ENCODE peak calls at places on chromosomes 1 and 21, in eight cellular contexts. H is thyroid gland; L is mesenchymal stem cell; D is CD4-positive, CD25-positive, alpha-beta regulatory T cell; T is SK-N-SH; B is fibroblast of lung; V is lung; K is cardiac muscle cell. R is an unnamed sample.

GRCh38 chr1:1264868-1265272 is 8.8 kb downstream of the UBE2J2 start:
- DNase-seq in H (no peak), L (peak; percentile 100), D (no peak), T (peak; percentile 56), B (peak; percentile 98), V (no peak), K (no peak), R (no peak)

GRCh38 chr1:245298781-245299180 is 144.0 kb downstream of the KIF26B start:
- DNase-seq in H (peak; percentile 41), L (no peak), D (no peak), T (peak; percentile 46), B (peak; percentile 82), V (no peak), K (no peak), R (no peak)

GRCh38 chr1:150615346-150616201 is 13.8 kb downstream of the ENSA start:
- DNase-seq in H (no peak), L (peak; percentile 26), D (no peak), T (no peak), B (peak; percentile 19), V (no peak), K (no peak), R (no peak)

GRCh38 chr21:45876381-45877159 is 105.0 kb upstream of the COL6A1 start:
- DNase-seq in H (no peak), L (peak; percentile 82), D (no peak), T (peak; percentile 90), B (no peak), V (no peak), K (peak; percentile 74), R (peak; percentile 74)

GRCh38 chr21:39063517-39063916 is 119.7 kb downstream of the PSMG1 start:
- DNase-seq in H (no peak), L (no peak), D (no peak), T (no peak), B (no peak), V (no peak), K (no peak), R (no peak)

GRCh38 chr1:84969489-84970250 is 27.2 kb downstream of the MCOLN2 start:
- DNase-seq in H (no peak), L (no peak), D (no peak), T (no peak), B (no peak), V (no peak), K (no peak), R (no peak)

GRCh38 chr1:50968884-50969610 is 998 bp upstream of the CDKN2C start:
- DNase-seq in H (peak; percentile 61), L (peak; percentile 60), D (peak; percentile 42), T (peak; percentile 75), B (peak; percentile 45), V (peak; percentile 51), K (peak; percentile 54), R (peak; percentile 83)

GRCh38 chr1:16155537-16156410 is at the start of gene EPHA2:
- DNase-seq in H (peak; percentile 98), L (peak; percentile 95), D (no peak), T (peak; percentile 86), B (peak; percentile 92), V (peak; percentile 94), K (peak; percentile 96), R (peak; percentile 97)

GRCh38 chr21:43775795-43776430 is at the start of gene CSTB:
- DNase-seq in H (peak; percentile 84), L (peak; percentile 71), D (peak; percentile 84), T (peak; percentile 95), B (peak; percentile 50), V (peak; percentile 91), K (peak; percentile 92), R (peak; percentile 96)

GRCh38 chr1:203742446-203742845 is 22.5 kb upstream of the LAX1 start:
- DNase-seq in H (no peak), L (no peak), D (no peak), T (no peak), B (no peak), V (no peak), K (no peak), R (no peak)

GRCh38 chr1:18608534-18608933 is 22.1 kb upstream of the PAX7 start:
- DNase-seq in H (no peak), L (no peak), D (no peak), T (no peak), B (no peak), V (no peak), K (no peak), R (no peak)

GRCh38 chr1:207335695-207336363 is 14.4 kb downstream of the CD55 start:
- DNase-seq in H (no peak), L (peak; percentile 51), D (no peak), T (no peak), B (no peak), V (no peak), K (no peak), R (no peak)

GRCh38 chr1:204652556-204652955 is 33.0 kb downstream of the LRRN2 start:
- DNase-seq in H (no peak), L (no peak), D (no peak), T (no peak), B (no peak), V (no peak), K (no peak), R (no peak)

GRCh38 chr1:110214454-110215404 is 4.6 kb downstream of the KCNC4 start:
- DNase-seq in H (peak; percentile 23), L (no peak), D (no peak), T (peak; percentile 57), B (no peak), V (no peak), K (no peak), R (no peak)

GRCh38 chr1:48675251-48675650 is 101.4 kb downstream of the BEND5 start:
- DNase-seq in H (no peak), L (no peak), D (no peak), T (no peak), B (peak; percentile 54), V (no peak), K (no peak), R (no peak)

GRCh38 chr1:53499257-53500183 is 40.3 kb downstream of the DMRTB1 start:
- DNase-seq in H (no peak), L (no peak), D (no peak), T (no peak), B (no peak), V (no peak), K (no peak), R (no peak)

GRCh38 chr21:25457411-25457810 is 149.9 kb downstream of the MRPL39 start:
- DNase-seq in H (no peak), L (peak; percentile 39), D (no peak), T (no peak), B (peak; percentile 81), V (no peak), K (no peak), R (no peak)

GRCh38 chr1:227895828-227896685 is 51.7 kb downstream of the WNT9A start:
- DNase-seq in H (peak; percentile 1), L (no peak), D (no peak), T (no peak), B (peak; percentile 31), V (no peak), K (peak; percentile 74), R (peak; percentile 41)

GRCh38 chr1:198220428-198220827 is 63.6 kb downstream of the NEK7 start:
- DNase-seq in H (no peak), L (no peak), D (no peak), T (no peak), B (peak; percentile 95), V (no peak), K (no peak), R (no peak)

DNA sequence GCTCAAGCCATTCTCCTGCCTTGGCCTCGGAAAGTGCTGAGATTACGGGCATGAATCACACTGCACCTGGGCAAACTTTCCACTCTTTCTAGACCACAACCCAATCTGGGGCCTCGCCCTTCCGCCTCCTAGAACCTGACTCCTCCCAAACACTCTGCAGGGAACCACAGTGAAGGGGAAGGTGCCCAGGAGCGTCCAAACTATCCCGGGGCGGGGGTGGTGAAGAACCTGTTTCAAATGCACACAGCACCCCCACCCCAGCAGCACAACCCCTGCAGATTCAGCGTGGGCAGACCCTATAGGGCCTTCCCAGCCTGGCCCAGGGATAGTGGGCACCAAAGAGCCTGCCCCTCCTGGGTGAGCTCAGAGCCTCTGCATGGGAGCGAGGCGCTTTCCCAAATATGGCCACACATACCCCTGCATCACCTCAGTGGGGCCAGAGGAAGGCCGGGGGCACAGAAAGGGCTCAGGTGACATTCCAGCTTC is 86.9 kb downstream of the STUM start:
- DNase-seq in H (no peak), L (no peak), D (no peak), T (no peak), B (no peak), V (no peak), K (no peak), R (peak; percentile 60)
- H3K4me1 ChIP-seq in H (peaks cover 3% of the 10 kb centered on the region), L (peaks cover 9% of the 10 kb centered on the region), D (peaks cover 57% of the 10 kb centered on the region), T (peaks cover 2% of the 10 kb centered on the region), B (peaks cover 2% of the 10 kb centered on the region), V (no peaks in the 10 kb centered on the region), K (no peaks in the 10 kb centered on the region), R (no peaks in the 10 kb centered on the region)

DNA sequence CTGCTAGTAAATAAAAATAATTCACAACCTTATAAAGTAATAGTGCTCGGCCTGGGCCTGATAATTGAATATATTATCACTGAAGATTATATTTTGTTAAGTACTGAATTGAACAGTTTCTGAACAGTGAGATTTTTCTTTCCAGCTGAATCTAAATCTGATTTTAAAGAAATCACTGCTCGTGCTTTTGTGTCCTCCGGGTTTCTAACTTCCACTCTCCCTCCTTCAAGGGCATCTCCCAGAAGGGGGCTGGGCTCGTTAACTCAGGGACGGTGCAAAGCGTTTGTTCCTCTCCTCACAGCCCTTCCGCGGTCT is 823 bp upstream of the KIF1B start:
- DNase-seq in H (no peak), L (no peak), D (no peak), T (no peak), B (no peak), V (no peak), K (no peak), R (no peak)
- H3K27ac ChIP-seq in H (peak overlapping the region; percentile 90), L (peak overlapping the region; percentile 93), D (no peak overlapping the region), T (peak overlapping the region; percentile 97), B (peak overlapping the region; percentile 95), V (peak overlapping the region; percentile 99), K (peak overlapping the region; percentile 93), R (peak overlapping the region; percentile 93)

DNA sequence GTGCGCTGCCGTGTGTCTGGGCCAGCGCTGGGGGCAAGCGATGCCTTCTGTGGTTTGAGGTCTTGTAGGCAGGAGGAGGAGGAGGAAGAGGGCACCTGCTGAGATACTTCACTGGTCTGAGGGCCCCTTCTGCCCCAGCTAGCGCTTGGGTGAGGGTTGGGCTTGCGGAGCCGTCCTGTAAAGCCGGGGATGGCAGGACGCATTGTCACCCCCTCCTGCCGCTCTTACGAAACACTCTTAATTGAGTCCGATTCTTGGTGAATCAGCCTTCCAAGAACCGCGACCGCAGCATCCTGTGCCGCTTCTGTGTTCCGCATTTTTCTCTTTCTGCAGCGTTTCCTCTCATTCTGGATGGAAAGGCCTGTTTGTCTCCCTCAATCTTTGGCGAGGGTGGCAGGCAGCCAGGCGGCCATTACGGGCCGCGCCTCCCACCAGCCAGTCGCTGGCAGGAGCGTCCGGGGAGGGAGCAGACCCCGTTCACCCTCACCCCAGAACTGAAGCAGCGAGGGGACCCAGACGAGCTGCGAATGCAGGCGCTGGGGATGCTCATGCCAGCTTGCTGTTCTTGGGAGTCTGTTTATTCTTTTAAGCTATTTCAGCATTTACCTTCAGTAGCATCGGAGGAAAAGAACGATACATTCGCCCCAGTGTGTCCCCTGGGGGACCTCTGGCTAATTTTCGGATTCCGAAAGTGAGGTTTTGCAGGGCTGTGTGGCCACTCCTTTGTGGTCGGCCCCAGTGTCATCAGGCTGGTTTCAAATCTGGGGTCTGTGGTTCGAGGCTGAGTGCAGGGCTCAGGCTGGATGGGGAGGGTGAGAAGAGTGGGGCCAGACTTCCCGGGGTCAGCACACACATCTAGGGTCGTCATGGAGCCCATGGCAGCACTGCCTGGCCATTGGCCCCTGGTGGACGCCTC is 62.7 kb downstream of the SKI start:
- DNase-seq in H (peak; percentile 57), L (peak; percentile 83), D (peak; percentile 52), T (no peak), B (peak; percentile 99), V (peak; percentile 87), K (no peak), R (peak; percentile 95)
- H3K4me3 ChIP-seq in H (no peak overlapping the region), L (no peak overlapping the region), D (peak overlapping the region; percentile 59), T (no peak overlapping the region), B (peak overlapping the region; percentile 38), V (no peak overlapping the region), K (no peak overlapping the region), R (no peak overlapping the region)

GRCh38 chr21:37383784-37384311 is 17.3 kb downstream of the DYRK1A start:
- DNase-seq in H (no peak), L (no peak), D (no peak), T (no peak), B (no peak), V (no peak), K (no peak), R (no peak)
- H3K4me1 ChIP-seq in H (peaks cover 81% of the 10 kb centered on the region), L (peaks cover 6% of the 10 kb centered on the region), D (peaks cover 73% of the 10 kb centered on the region), T (peaks cover 7% of the 10 kb centered on the region), B (no peaks in the 10 kb centered on the region), V (peaks cover 14% of the 10 kb centered on the region), K (peaks cover 28% of the 10 kb centered on the region), R (peaks cover 10% of the 10 kb centered on the region)

R was measured in aorta.